ENCODE peak calls at places on chromosomes 11 and 22, in four cellular contexts. E, P, K and C are unnamed samples.

GRCh38 chr11:123475478-123475877 is 45.4 kb downstream of the GRAMD1B start:
- DNase-seq in E (peak; percentile 50), P (no peak), K (no peak), C (no peak)

GRCh38 chr11:69636512-69636866 is 4.5 kb upstream of the CCND1 start:
- DNase-seq in E (peak; percentile 89), P (peak; percentile 53), K (no peak), C (peak; percentile 71)

GRCh38 chr22:22721681-22722309 is 77.4 kb downstream of the GGTLC2 start:
- DNase-seq in E (peak; percentile 53), P (no peak), K (no peak), C (no peak)

GRCh38 chr11:118657238-118657637 is 22.2 kb downstream of the TREH start:
- DNase-seq in E (no peak), P (no peak), K (no peak), C (no peak)

GRCh38 chr11:60912851-60913550 is 957 bp upstream of the TMEM109 start:
- DNase-seq in E (no peak), P (no peak), K (no peak), C (no peak)

GRCh38 chr11:121086866-121087265 is 14.2 kb upstream of the TECTA start:
- DNase-seq in E (no peak), P (no peak), K (no peak), C (no peak)

GRCh38 chr11:76655466-76656086 is 15.0 kb downstream of the LRRC32 start:
- DNase-seq in E (no peak), P (no peak), K (no peak), C (no peak)

GRCh38 chr22:37260939-37261338 is 16.9 kb upstream of the RAC2 start:
- DNase-seq in E (peak; percentile 37), P (no peak), K (no peak), C (peak; percentile 44)

GRCh38 chr11:5043385-5043784 is 2.9 kb upstream of the OR52J3 start:
- DNase-seq in E (peak; percentile 50), P (no peak), K (no peak), C (no peak)

GRCh38 chr22:21978564-21979386 is 3.8 kb downstream of the TOP3B start:
- DNase-seq in E (no peak), P (no peak), K (no peak), C (no peak)

GRCh38 chr11:122645847-122646246 is 9.7 kb upstream of the UBASH3B start:
- DNase-seq in E (no peak), P (no peak), K (no peak), C (no peak)

GRCh38 chr22:45769569-45770210 is 98.1 kb downstream of the ATXN10 start:
- DNase-seq in E (no peak), P (peak; percentile 50), K (no peak), C (no peak)

GRCh38 chr11:57546869-57547518 is 9.6 kb downstream of the SMTNL1 start:
- DNase-seq in E (peak; percentile 46), P (no peak), K (no peak), C (no peak)

GRCh38 chr11:130449996-130450419 is 1.6 kb downstream of the ADAMTS15 start:
- DNase-seq in E (peak; percentile 74), P (no peak), K (peak; percentile 25), C (peak; percentile 53)

GRCh38 chr11:22666700-22667439 is 459 bp downstream of the GAS2 start:
- DNase-seq in E (peak; percentile 20), P (no peak), K (no peak), C (peak; percentile 62)

GRCh38 chr11:78548911-78549572 is 25.6 kb downstream of the NARS2 start:
- DNase-seq in E (no peak), P (no peak), K (no peak), C (no peak)

GRCh38 chr11:128405693-128406364 is 181.5 kb downstream of the ETS1 start:
- DNase-seq in E (no peak), P (no peak), K (no peak), C (no peak)

GRCh38 chr11:113806403-113806802 is 26.8 kb downstream of the CLDN25 start:
- DNase-seq in E (peak; percentile 22), P (no peak), K (no peak), C (no peak)

GRCh38 chr11:43067681-43068080 is 244.1 kb upstream of the API5 start:
- DNase-seq in E (no peak), P (no peak), K (no peak), C (no peak)

GRCh38 chr11:73306069-73306468 is 2.0 kb upstream of the ARHGEF17 start:
- DNase-seq in E (no peak), P (no peak), K (no peak), C (no peak)
- TF ChIP-seq CTCF in E (peak; percentile 42), P (peak; percentile 23), K (no peak), C (peak; percentile 21)

DNA sequence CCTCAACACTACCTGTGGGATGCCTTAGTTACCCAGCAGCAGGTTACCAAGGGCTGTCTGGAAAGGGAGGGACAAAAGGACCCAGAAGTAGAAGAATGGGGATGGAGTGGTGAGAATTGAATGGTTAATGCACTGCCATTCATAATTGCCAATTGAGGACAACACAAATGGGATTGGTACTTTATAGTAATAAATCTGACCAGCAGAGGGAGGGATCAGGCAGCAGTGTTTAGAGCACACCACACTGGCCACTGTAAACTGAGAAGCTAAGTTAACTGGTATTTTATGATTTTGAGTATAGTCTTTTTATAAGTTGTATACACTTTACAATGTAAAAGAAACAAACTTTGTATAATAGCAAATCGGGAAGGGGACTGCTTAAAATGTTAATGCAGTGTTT is 10.7 kb downstream of the TBRG1 start:
- DNase-seq in E (peak; percentile 16), P (no peak), K (no peak), C (no peak)
- TF ChIP-seq CTCF in E (peak; percentile 65), P (peak; percentile 43), K (peak; percentile 20), C (peak; percentile 24)

GRCh38 chr11:44927174-44927661 is 23.5 kb downstream of the TP53I11 start:
- DNase-seq in E (peak; percentile 48), P (no peak), K (no peak), C (peak; percentile 76)
- TF ChIP-seq CTCF in E (peak; percentile 92), P (peak; percentile 92), K (peak; percentile 89), C (peak; percentile 95)

DNA sequence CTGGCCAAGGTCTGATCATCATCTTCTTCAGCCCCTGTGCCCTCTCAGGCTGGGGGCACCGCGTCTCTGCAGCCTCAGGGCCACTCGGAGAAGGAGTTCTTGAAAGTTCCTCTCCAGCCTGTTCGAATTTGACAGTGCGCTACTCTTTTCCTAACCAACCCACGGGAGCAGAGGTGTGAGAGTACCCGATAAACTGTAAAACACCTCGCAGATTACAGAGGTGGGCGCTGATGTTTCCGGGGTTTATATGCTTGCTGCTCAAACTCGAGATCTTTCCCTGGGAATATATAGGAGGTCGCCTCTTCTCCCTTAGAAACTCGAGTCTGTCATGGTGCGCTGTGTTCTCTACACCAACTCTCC is 515 bp downstream of the CTR9 start:
- DNase-seq in E (no peak), P (no peak), K (no peak), C (no peak)
- TF ChIP-seq CTCF in E (no peak), P (no peak), K (no peak), C (no peak)

GRCh38 chr11:1554981-1555712 is 16.9 kb downstream of the DUSP8 start:
- DNase-seq in E (no peak), P (no peak), K (no peak), C (no peak)

GRCh38 chr11:1555713-1556153 is 16.3 kb downstream of the DUSP8 start:
- DNase-seq in E (no peak), P (no peak), K (no peak), C (no peak)

GRCh38 chr11:1557168-1557884 is 14.7 kb downstream of the DUSP8 start:
- DNase-seq in E (no peak), P (no peak), K (no peak), C (no peak)

GRCh38 chr11:1556278-1557167 is 15.5 kb downstream of the DUSP8 start:
- DNase-seq in E (no peak), P (no peak), K (no peak), C (no peak)

DNA sequence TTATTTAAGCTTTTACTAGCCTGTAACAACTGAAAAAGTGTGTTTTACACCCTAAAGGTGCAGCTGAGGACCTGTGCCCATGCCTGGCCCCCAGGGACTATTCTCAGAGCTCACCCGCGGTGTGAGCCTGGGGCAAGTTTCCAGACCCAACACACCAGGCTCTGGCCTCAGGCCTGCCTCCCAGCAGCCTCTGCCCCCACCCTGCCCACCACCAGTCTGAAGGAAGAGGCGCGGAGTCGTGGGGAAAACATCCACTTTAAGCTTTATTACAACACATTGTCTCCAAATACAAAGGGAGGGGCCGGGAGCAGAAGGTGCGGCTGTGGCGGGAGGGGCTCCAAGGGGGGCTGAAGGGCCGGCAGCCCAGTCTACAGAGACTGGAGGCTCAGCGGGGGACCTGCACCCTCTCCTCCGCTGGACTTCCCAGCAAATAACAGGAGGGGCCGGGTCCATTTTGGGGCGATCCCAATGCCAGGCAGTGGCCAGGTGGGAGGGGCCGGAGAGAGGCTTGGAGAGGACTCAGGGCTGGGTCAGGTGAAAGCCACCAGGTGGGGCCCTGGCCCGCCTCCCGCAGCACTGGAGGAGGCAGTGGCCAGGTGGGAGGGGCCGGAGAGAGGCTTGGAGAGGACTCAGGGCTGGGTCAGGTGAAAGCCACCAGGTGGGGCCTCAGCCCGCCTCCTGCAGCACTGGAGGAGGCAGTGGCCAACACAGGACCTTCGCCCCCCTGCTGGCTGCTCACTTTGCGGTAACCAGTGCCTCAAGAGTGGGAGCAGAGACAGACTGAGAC is 18.1 kb downstream of the DUSP8 start:
- DNase-seq in E (no peak), P (no peak), K (no peak), C (no peak)
- TF ChIP-seq CTCF in E (no peak), P (no peak), K (no peak), C (no peak)

GRCh38 chr11:94536386-94536785 is 7.3 kb upstream of the FUT4 start:
- DNase-seq in E (no peak), P (no peak), K (no peak), C (no peak)
- TF ChIP-seq CTCF in E (no peak), P (no peak), K (no peak), C (no peak)

DNA sequence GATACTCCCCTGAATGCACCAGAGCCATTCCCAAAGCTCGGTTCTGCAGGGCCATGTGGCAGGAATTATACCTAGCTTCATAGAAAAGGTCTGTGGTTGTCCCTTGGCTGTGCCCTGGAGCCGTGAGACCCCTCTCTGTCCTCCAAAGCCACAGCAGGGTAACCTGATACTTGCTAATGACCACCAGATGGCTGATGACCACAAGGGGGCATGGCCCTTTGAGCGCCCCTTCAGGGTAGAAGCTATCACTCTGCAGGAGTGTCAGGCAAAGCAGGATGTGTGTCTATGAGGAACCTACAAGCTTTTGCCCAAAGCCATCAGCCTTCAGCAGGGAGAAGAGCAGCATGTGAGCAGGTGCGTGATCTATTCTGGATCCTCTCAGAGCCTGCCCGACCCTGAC is 95.3 kb downstream of the NTM start:
- DNase-seq in E (no peak), P (no peak), K (no peak), C (peak; percentile 21)
- TF ChIP-seq CTCF in E (peak; percentile 25), P (no peak), K (no peak), C (peak; percentile 55)